ENCODE peak calls at places on chromosomes 7 and 10, in four cellular contexts. One of them, this sample, is unnamed.

GRCh38 chr7:150851497-150852370 is 583 bp upstream of the AOC1 start:
- DNase-seq in AG10803: no peak
- DNase-seq in astrocyte: no peak
- DNase-seq in hepatocyte: no peak
- DNase-seq in this sample: no peak

GRCh38 chr7:742791-743190 is 15.7 kb upstream of the PRKAR1B start:
- DNase-seq in AG10803: no peak
- DNase-seq in astrocyte: no peak
- DNase-seq in hepatocyte: no peak
- DNase-seq in this sample: no peak

GRCh38 chr7:2508327-2509231 is 11.0 kb upstream of the LFNG start:
- DNase-seq in AG10803: peak; percentile 83
- DNase-seq in astrocyte: no peak
- DNase-seq in hepatocyte: no peak
- DNase-seq in this sample: peak; percentile 60

GRCh38 chr10:71621783-71622526 is 97.6 kb downstream of the C10orf105 start:
- DNase-seq in AG10803: peak; percentile 63
- DNase-seq in astrocyte: peak; percentile 58
- DNase-seq in hepatocyte: peak; percentile 73
- DNase-seq in this sample: peak; percentile 39

GRCh38 chr7:46600340-46600739 is 679.3 kb upstream of the IGFBP3 start:
- DNase-seq in AG10803: peak; percentile 95
- DNase-seq in astrocyte: no peak
- DNase-seq in hepatocyte: peak; percentile 37
- DNase-seq in this sample: peak; percentile 91

GRCh38 chr10:1063232-1063862 is 7.2 kb downstream of the WDR37 start:
- DNase-seq in AG10803: no peak
- DNase-seq in astrocyte: no peak
- DNase-seq in hepatocyte: no peak
- DNase-seq in this sample: no peak

GRCh38 chr10:18822156-18822555 is 162.9 kb downstream of the ARL5B start:
- DNase-seq in AG10803: no peak
- DNase-seq in astrocyte: peak; percentile 21
- DNase-seq in hepatocyte: peak; percentile 58
- DNase-seq in this sample: peak; percentile 59

GRCh38 chr10:63976538-63976937 is 455.3 kb downstream of the REEP3 start:
- DNase-seq in AG10803: peak; percentile 32
- DNase-seq in astrocyte: no peak
- DNase-seq in hepatocyte: peak; percentile 66
- DNase-seq in this sample: peak; percentile 38

GRCh38 chr10:18582803-18583202 is 68.6 kb downstream of the NSUN6 start:
- DNase-seq in AG10803: no peak
- DNase-seq in astrocyte: peak; percentile 31
- DNase-seq in hepatocyte: no peak
- DNase-seq in this sample: peak; percentile 17

GRCh38 chr10:62046522-62047239 is 145.2 kb downstream of the ARID5B start:
- DNase-seq in AG10803: peak; percentile 70
- DNase-seq in astrocyte: peak; percentile 74
- DNase-seq in hepatocyte: peak; percentile 63
- DNase-seq in this sample: peak; percentile 91

GRCh38 chr10:88195841-88196240 is 332.4 kb downstream of the PTEN start:
- DNase-seq in AG10803: no peak
- DNase-seq in astrocyte: no peak
- DNase-seq in hepatocyte: no peak
- DNase-seq in this sample: no peak

DNA sequence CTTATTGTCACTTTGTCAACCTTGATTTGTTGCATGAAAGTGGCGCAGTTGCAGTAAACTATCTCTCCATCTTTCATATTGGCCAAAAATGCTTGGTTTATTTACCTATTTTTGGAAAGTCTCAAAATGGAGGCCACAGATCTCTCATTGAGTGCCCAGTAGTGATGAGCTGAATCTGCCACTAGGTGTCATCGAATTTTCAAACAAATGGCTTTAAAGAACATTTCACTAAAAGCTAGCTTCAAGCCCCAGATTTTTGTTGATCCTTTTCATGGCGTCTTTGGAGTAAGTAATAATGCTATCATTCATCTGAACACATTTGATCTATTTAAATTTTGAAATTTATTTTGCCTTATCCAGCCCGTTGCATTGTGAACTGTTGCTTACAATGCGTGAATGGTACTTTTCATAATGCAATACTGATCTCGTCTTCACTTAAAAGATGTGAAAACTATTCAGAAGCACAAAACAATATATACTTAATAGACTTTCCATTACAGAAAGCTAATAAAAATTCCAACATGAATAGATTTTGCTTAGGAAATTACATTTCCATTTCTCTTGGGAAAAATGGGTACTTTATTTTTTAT is 236.2 kb downstream of the DNAJB9 start:
- DNase-seq in AG10803: peak; percentile 5
- DNase-seq in astrocyte: peak; percentile 10
- DNase-seq in hepatocyte: peak; percentile 13
- DNase-seq in this sample: peak; percentile 63
- TF ChIP-seq CTCF in AG10803: peak; percentile 45
- TF ChIP-seq CTCF in astrocyte: peak; percentile 63
- TF ChIP-seq CTCF in hepatocyte: peak; percentile 53
- TF ChIP-seq CTCF in this sample: peak; percentile 70

GRCh38 chr10:50326757-50327701 is 75.7 kb upstream of the ASAH2 start:
- DNase-seq in AG10803: peak; percentile 85
- DNase-seq in astrocyte: peak; percentile 78
- DNase-seq in hepatocyte: no peak
- DNase-seq in this sample: peak; percentile 85
- H3K4me3 ChIP-seq in AG10803: peak overlapping the region; percentile 7
- H3K4me3 ChIP-seq in astrocyte: peak overlapping the region; percentile 8
- H3K4me3 ChIP-seq in hepatocyte: no peak overlapping the region
- H3K4me3 ChIP-seq in this sample: no peak overlapping the region

GRCh38 chr7:42125321-42125720 is 111.7 kb downstream of the GLI3 start:
- DNase-seq in AG10803: no peak
- DNase-seq in astrocyte: no peak
- DNase-seq in hepatocyte: no peak
- DNase-seq in this sample: no peak

GRCh38 chr7:42127232-42127622 is 109.8 kb downstream of the GLI3 start:
- DNase-seq in AG10803: no peak
- DNase-seq in astrocyte: no peak
- DNase-seq in hepatocyte: no peak
- DNase-seq in this sample: no peak

GRCh38 chr7:42126475-42127231 is 110.4 kb downstream of the GLI3 start:
- DNase-seq in AG10803: no peak
- DNase-seq in astrocyte: no peak
- DNase-seq in hepatocyte: no peak
- DNase-seq in this sample: no peak

GRCh38 chr7:42123716-42124115 is 113.3 kb downstream of the GLI3 start:
- DNase-seq in AG10803: no peak
- DNase-seq in astrocyte: no peak
- DNase-seq in hepatocyte: no peak
- DNase-seq in this sample: no peak

DNA sequence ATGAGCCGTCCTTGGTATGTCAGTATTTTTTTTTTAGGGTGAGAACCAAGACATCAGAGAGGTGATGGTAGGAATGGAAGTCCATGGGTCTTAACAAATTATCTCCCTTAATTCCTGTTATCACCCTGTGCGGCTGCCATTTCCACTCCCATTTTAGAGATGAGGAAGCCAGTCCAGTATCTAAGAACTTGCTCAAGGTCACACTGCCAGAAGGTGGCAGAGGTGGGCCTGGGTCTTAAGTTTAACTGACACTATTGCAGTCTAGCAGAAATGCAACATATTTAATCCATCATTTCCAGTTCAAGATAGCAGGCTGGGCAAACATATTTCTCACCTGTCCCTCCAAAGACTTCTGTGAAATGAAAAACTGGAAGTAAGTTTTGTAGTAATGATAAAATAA is 108.3 kb downstream of the GLI3 start:
- DNase-seq in AG10803: peak; percentile 23
- DNase-seq in astrocyte: no peak
- DNase-seq in hepatocyte: no peak
- DNase-seq in this sample: peak; percentile 33
- TF ChIP-seq CTCF in AG10803: no peak
- TF ChIP-seq CTCF in astrocyte: no peak
- TF ChIP-seq CTCF in hepatocyte: peak; percentile 9
- TF ChIP-seq CTCF in this sample: peak; percentile 35

DNA sequence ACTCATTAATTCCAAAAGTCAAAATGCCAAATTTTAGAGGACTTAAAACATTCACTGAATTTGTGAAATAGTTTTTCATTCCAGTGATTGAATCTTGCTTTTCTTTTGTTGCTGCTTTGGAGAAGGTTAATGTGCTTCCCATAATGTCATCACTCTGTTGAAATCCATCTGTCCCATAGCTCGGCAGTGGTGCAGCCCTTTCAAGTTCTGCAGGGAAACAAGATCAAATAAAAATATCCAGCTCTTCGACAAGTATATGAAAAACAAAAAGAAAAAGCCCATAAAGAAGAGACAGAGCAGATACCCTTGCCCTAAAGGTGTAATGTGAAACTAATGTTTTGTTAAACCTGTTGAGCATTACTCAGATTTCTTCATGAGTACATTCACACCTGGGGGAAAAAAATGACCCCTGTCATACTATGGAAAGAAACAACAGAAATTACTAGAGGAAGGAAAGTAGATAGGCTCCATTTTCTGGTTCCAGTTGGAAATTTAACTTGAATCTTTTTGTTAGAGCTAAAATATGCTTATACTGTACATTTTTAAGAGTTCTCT is 35.1 kb downstream of the AGR3 start:
- DNase-seq in AG10803: no peak
- DNase-seq in astrocyte: no peak
- DNase-seq in hepatocyte: no peak
- DNase-seq in this sample: no peak
- H3K4me3 ChIP-seq in AG10803: no peak overlapping the region
- H3K4me3 ChIP-seq in astrocyte: no peak overlapping the region
- H3K4me3 ChIP-seq in hepatocyte: no peak overlapping the region
- H3K4me3 ChIP-seq in this sample: no peak overlapping the region

DNA sequence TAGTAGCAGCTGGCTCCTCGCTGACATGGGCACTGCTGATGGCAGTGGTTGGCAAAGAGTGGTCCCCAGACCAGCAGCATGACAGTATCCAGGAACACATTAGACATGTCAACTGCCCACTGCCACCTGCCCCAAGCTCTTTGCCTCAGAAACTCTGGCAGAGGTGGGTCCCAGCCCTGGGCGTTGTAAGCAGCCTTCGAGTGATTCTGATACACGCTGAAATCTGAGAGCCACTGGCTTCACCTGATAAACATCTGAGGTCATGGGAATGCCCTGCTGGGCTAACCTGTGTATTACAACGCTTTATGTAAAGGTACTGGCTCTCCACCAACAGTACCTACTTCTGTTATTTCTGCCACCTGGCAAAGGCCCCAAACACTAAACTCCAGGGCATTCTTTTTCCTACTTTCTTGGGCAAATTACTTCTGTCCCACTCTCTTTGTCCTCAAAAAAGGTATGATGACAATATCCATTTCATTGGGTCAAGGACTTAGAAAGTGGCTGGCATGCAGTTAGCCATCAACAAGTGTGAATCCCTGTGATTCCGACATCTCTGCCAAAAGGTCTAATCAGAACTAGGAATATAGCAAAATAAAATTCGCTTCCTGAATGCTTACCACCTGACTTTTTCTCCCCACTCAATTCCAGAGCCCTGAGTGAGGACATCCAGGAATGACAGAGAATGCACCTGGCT is 9.2 kb downstream of the SGMS1 start:
- DNase-seq in AG10803: no peak
- DNase-seq in astrocyte: no peak
- DNase-seq in hepatocyte: peak; percentile 39
- DNase-seq in this sample: no peak
- TF ChIP-seq CTCF in AG10803: no peak
- TF ChIP-seq CTCF in astrocyte: peak; percentile 7
- TF ChIP-seq CTCF in hepatocyte: peak; percentile 2
- TF ChIP-seq CTCF in this sample: peak; percentile 2

This sample was measured in choroid plexus epithelial cell.